ENCODE peak calls at places on chromosomes 12 and 14, in eight cellular contexts. L is HepG2, H is neuronal stem cell, K is tibial artery, G is A549, Q is cardiac muscle cell, T is OCI-LY7, W is sigmoid colon. D is an unnamed sample.
A peak's percentile ranks its signal among the peaks of the same experiment; 100 is the strongest.

GRCh38 chr14:22648506-22648905 is 4.4 kb upstream of the OR6J1 start:
- DNase-seq in Q (no peak), T (no peak), H (no peak), G (no peak), L (no peak), W (no peak), K (no peak), D (no peak)

GRCh38 chr12:126668961-126669360 is 1598.0 kb upstream of the TMEM132C start:
- DNase-seq in G (no peak), K (no peak), H (no peak), T (no peak), L (no peak), Q (no peak), W (no peak), D (no peak)

GRCh38 chr12:1607940-1608782 is 13.8 kb upstream of the FBXL14 start:
- DNase-seq in Q (no peak), L (no peak), G (no peak), K (no peak), T (peak; percentile 61), H (no peak), W (no peak), D (no peak)

GRCh38 chr12:41919025-41919424 is 225.6 kb downstream of the GXYLT1 start:
- DNase-seq in K (no peak), L (no peak), H (no peak), G (no peak), W (no peak), Q (no peak), T (no peak), D (no peak)

GRCh38 chr14:85527458-85527857 is 2.5 kb upstream of the FLRT2 start:
- DNase-seq in H (no peak), G (no peak), Q (no peak), L (no peak), K (no peak), T (no peak), W (no peak), D (no peak)

GRCh38 chr12:49970658-49971057 is 2.1 kb upstream of the AQP6 start:
- DNase-seq in W (peak; percentile 50), Q (no peak), G (no peak), L (no peak), T (no peak), H (no peak), K (no peak), D (no peak)

GRCh38 chr12:93419388-93420034 is 22.2 kb downstream of the UBE2N start:
- DNase-seq in G (peak; percentile 58), Q (peak; percentile 66), T (peak; percentile 70), H (no peak), K (no peak), L (peak; percentile 49), W (no peak), D (no peak)

GRCh38 chr12:66963901-66964300 is 285.0 kb upstream of the GRIP1 start:
- DNase-seq in L (no peak), Q (no peak), T (no peak), K (no peak), G (no peak), W (no peak), H (no peak), D (no peak)

GRCh38 chr12:41479431-41479830 is 291.3 kb downstream of the PDZRN4 start:
- DNase-seq in G (no peak), K (no peak), Q (no peak), W (no peak), L (no peak), T (no peak), H (no peak), D (no peak)

GRCh38 chr12:106245767-106246166 is 2.1 kb downstream of the CKAP4 start:
- DNase-seq in K (peak; percentile 68), T (no peak), Q (no peak), G (peak; percentile 64), L (no peak), W (peak; percentile 81), H (no peak), D (peak; percentile 44)

GRCh38 chr14:43204816-43205215 is 1302.3 kb downstream of the FSCB start:
- DNase-seq in K (no peak), W (no peak), T (no peak), Q (no peak), L (no peak), G (no peak), H (peak; percentile 26), D (no peak)

GRCh38 chr12:52628841-52629240 is 10.5 kb upstream of the KRT73 start:
- DNase-seq in Q (no peak), K (no peak), T (no peak), W (no peak), L (no peak), H (no peak), G (no peak), D (no peak)

GRCh38 chr12:8887285-8887715 is 27.0 kb upstream of the PHC1 start:
- DNase-seq in K (no peak), Q (no peak), W (no peak), L (no peak), H (no peak), G (no peak), T (no peak), D (no peak)

GRCh38 chr12:109817627-109818231 is 15.5 kb downstream of the TRPV4 start:
- DNase-seq in H (no peak), K (no peak), W (no peak), L (peak; percentile 39), T (no peak), G (no peak), Q (no peak), D (no peak)

GRCh38 chr12:121982950-121983349 is 38.7 kb upstream of the BCL7A start:
- DNase-seq in T (no peak), G (no peak), L (no peak), Q (no peak), K (no peak), W (no peak), H (no peak), D (no peak)

GRCh38 chr12:121983546-121984205 is 38.0 kb upstream of the BCL7A start:
- DNase-seq in T (peak; percentile 91), W (no peak), G (no peak), L (no peak), Q (no peak), H (no peak), K (no peak), D (no peak)

GRCh38 chr12:121981456-121981855 is 40.2 kb upstream of the BCL7A start:
- DNase-seq in K (no peak), T (no peak), L (no peak), G (no peak), Q (no peak), H (no peak), W (no peak), D (no peak)

GRCh38 chr12:121980211-121980891 is 41.3 kb upstream of the BCL7A start:
- DNase-seq in W (no peak), H (no peak), L (no peak), G (no peak), T (peak; percentile 98), Q (no peak), K (no peak), D (no peak)

DNA sequence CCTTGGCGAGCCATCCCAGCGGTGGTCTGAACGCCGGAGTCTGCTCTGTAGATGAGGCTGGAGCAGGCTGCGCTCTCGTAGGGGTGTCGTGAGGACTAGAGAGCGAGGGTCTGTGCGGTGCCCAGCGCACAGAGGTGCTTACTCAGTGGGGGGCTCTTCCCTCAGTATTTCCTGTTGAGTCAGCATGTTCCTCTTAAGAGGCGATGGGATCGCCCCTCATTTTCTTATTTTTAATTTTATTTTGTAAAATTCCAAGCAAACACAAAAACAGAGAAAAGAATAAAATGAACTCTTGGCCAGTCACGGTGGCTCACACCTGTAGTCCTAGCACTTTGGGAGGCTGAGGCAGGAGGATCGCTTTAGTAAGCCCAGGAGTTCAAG is 40.8 kb upstream of the BCL7A start:
- DNase-seq in K (no peak), H (no peak), T (no peak), Q (no peak), L (no peak), W (no peak), G (no peak), D (no peak)
- H3K4me1 ChIP-seq in K (no peaks in the 10 kb centered on the region), H (peaks cover 3% of the 10 kb centered on the region), T (peaks cover 80% of the 10 kb centered on the region), Q (no peaks in the 10 kb centered on the region), L (no peaks in the 10 kb centered on the region), W (no peaks in the 10 kb centered on the region), G (no peaks in the 10 kb centered on the region), D (no peaks in the 10 kb centered on the region)

GRCh38 chr12:92059976-92060375 is 85.7 kb downstream of the BTG1 start:
- DNase-seq in L (no peak), H (no peak), K (no peak), G (no peak), W (no peak), Q (no peak), T (no peak), D (no peak)

GRCh38 chr12:92061061-92061460 is 84.6 kb downstream of the BTG1 start:
- DNase-seq in K (no peak), L (no peak), W (no peak), H (no peak), T (peak; percentile 41), G (no peak), Q (no peak), D (no peak)

GRCh38 chr12:92058664-92059063 is 87.0 kb downstream of the BTG1 start:
- DNase-seq in Q (no peak), T (no peak), L (no peak), W (no peak), K (no peak), G (no peak), H (no peak), D (no peak)

GRCh38 chr12:92055877-92056276 is 89.8 kb downstream of the BTG1 start:
- DNase-seq in Q (no peak), L (no peak), H (no peak), T (no peak), K (no peak), G (no peak), W (no peak), D (no peak)

GRCh38 chr12:92056290-92056689 is 89.4 kb downstream of the BTG1 start:
- DNase-seq in T (no peak), Q (no peak), W (no peak), L (no peak), G (no peak), H (no peak), K (no peak), D (no peak)
- H3K4me1 ChIP-seq in T (peaks cover 22% of the 10 kb centered on the region), Q (peaks cover 14% of the 10 kb centered on the region), W (peaks cover 16% of the 10 kb centered on the region), L (no peaks in the 10 kb centered on the region), G (peaks cover 8% of the 10 kb centered on the region), H (no peaks in the 10 kb centered on the region), K (peaks cover 21% of the 10 kb centered on the region), D (no peaks in the 10 kb centered on the region)

DNA sequence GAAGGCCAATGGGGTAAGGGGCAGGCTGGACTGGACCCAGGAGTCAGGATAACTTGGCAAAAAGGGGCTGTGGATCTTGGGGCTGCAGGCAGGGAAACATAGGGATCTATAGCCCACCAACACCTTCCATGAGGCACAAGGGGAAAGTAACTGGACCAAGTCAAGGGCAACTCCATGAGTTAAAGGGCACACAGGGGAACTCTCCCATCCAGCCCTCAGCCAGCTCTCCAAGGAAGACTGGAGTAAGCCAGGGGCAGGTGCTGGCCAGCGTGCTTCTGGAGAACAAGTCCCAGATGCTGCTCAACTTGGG is 31.3 kb upstream of the ZFP36L1 start:
- DNase-seq in T (no peak), K (no peak), W (no peak), G (no peak), Q (no peak), L (no peak), H (no peak), D (no peak)
- H3K4me1 ChIP-seq in T (peaks cover 45% of the 10 kb centered on the region), K (peaks cover 14% of the 10 kb centered on the region), W (peaks cover 20% of the 10 kb centered on the region), G (peaks cover 4% of the 10 kb centered on the region), Q (peaks cover 5% of the 10 kb centered on the region), L (peaks cover 75% of the 10 kb centered on the region), H (no peaks in the 10 kb centered on the region), D (peaks cover 3% of the 10 kb centered on the region)

DNA sequence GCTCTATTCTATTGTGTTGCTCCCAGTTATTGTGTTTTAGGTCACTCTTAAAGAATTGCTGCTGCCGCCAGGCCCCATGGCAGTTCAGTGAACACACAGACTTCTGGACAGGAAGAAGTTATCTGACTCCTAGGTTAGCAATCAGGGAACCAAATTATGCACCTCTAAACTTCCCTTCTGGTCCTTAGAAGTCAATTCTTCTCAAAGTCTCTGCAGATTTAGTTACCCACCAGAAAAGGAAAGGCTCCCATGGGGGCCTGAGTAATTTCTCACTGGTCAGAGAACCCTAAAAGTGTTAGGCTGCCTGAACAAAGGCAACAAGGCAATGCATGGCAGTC is 10.0 kb downstream of the EMP1 start:
- DNase-seq in H (no peak), K (no peak), G (no peak), Q (no peak), T (no peak), W (no peak), L (no peak), D (no peak)
- H3K4me1 ChIP-seq in H (peaks cover 44% of the 10 kb centered on the region), K (peaks cover 34% of the 10 kb centered on the region), G (peaks cover 66% of the 10 kb centered on the region), Q (no peaks in the 10 kb centered on the region), T (no peaks in the 10 kb centered on the region), W (peaks cover 63% of the 10 kb centered on the region), L (peaks cover 2% of the 10 kb centered on the region), D (peaks cover 42% of the 10 kb centered on the region)

D was measured in HAP-1.